ENCODE peak calls at places on chromosome 12, in ten cellular contexts. One of them, this sample, is unnamed.

GRCh38 chr12:58007875-58008274 is 66.5 kb downstream of the ATP23 start:
- DNase-seq in GM06990: no peak
- DNase-seq in posterior vena cava: no peak
- DNase-seq in progenitor cell of endocrine pancreas: no peak
- DNase-seq in D721Med: no peak
- DNase-seq in B cell: no peak
- DNase-seq in frontal cortex: no peak
- DNase-seq in NCI-H2029: no peak
- DNase-seq in fibroblast of pulmonary artery: no peak
- DNase-seq in NCI-H1105 treated with DMSO at 0.1 percent for 48 hours: no peak
- DNase-seq in this sample: no peak

GRCh38 chr12:115149685-115150378 is 465.9 kb upstream of the TBX3 start:
- DNase-seq in posterior vena cava: no peak
- DNase-seq in B cell: no peak
- DNase-seq in frontal cortex: no peak
- DNase-seq in NCI-H1105 treated with DMSO at 0.1 percent for 48 hours: no peak
- DNase-seq in GM06990: no peak
- DNase-seq in fibroblast of pulmonary artery: peak; percentile 82
- DNase-seq in progenitor cell of endocrine pancreas: no peak
- DNase-seq in NCI-H2029: no peak
- DNase-seq in D721Med: no peak
- DNase-seq in this sample: no peak

GRCh38 chr12:49043856-49044258 is 16.7 kb downstream of the KMT2D start:
- DNase-seq in posterior vena cava: peak; percentile 90
- DNase-seq in progenitor cell of endocrine pancreas: peak; percentile 55
- DNase-seq in GM06990: no peak
- DNase-seq in B cell: peak; percentile 81
- DNase-seq in fibroblast of pulmonary artery: peak; percentile 66
- DNase-seq in NCI-H1105 treated with DMSO at 0.1 percent for 48 hours: peak; percentile 2
- DNase-seq in D721Med: peak; percentile 91
- DNase-seq in frontal cortex: peak; percentile 54
- DNase-seq in NCI-H2029: peak; percentile 21
- DNase-seq in this sample: no peak

GRCh38 chr12:84701966-84702365 is 210.6 kb downstream of the SLC6A15 start:
- DNase-seq in B cell: no peak
- DNase-seq in progenitor cell of endocrine pancreas: no peak
- DNase-seq in frontal cortex: no peak
- DNase-seq in NCI-H1105 treated with DMSO at 0.1 percent for 48 hours: no peak
- DNase-seq in fibroblast of pulmonary artery: no peak
- DNase-seq in GM06990: no peak
- DNase-seq in D721Med: no peak
- DNase-seq in NCI-H2029: no peak
- DNase-seq in posterior vena cava: no peak
- DNase-seq in this sample: no peak

GRCh38 chr12:81070846-81071245 is 7.0 kb upstream of the ACSS3 start:
- DNase-seq in progenitor cell of endocrine pancreas: no peak
- DNase-seq in posterior vena cava: no peak
- DNase-seq in NCI-H1105 treated with DMSO at 0.1 percent for 48 hours: no peak
- DNase-seq in GM06990: no peak
- DNase-seq in fibroblast of pulmonary artery: no peak
- DNase-seq in NCI-H2029: no peak
- DNase-seq in B cell: no peak
- DNase-seq in D721Med: no peak
- DNase-seq in frontal cortex: no peak
- DNase-seq in this sample: no peak

GRCh38 chr12:100799770-100800169 is 5.2 kb downstream of the ANO4 start:
- DNase-seq in GM06990: no peak
- DNase-seq in frontal cortex: no peak
- DNase-seq in NCI-H1105 treated with DMSO at 0.1 percent for 48 hours: no peak
- DNase-seq in progenitor cell of endocrine pancreas: no peak
- DNase-seq in B cell: no peak
- DNase-seq in D721Med: no peak
- DNase-seq in NCI-H2029: no peak
- DNase-seq in fibroblast of pulmonary artery: no peak
- DNase-seq in posterior vena cava: no peak
- DNase-seq in this sample: peak; percentile 35

GRCh38 chr12:53967451-53968059 is 5.4 kb upstream of the HOXC11 start:
- DNase-seq in frontal cortex: no peak
- DNase-seq in progenitor cell of endocrine pancreas: no peak
- DNase-seq in fibroblast of pulmonary artery: no peak
- DNase-seq in D721Med: no peak
- DNase-seq in GM06990: no peak
- DNase-seq in B cell: no peak
- DNase-seq in posterior vena cava: peak; percentile 29
- DNase-seq in NCI-H2029: no peak
- DNase-seq in NCI-H1105 treated with DMSO at 0.1 percent for 48 hours: no peak
- DNase-seq in this sample: no peak

GRCh38 chr12:47763481-47764344 is 5.0 kb upstream of the RAPGEF3 start:
- DNase-seq in frontal cortex: no peak
- DNase-seq in D721Med: no peak
- DNase-seq in NCI-H1105 treated with DMSO at 0.1 percent for 48 hours: no peak
- DNase-seq in progenitor cell of endocrine pancreas: no peak
- DNase-seq in fibroblast of pulmonary artery: no peak
- DNase-seq in B cell: peak; percentile 38
- DNase-seq in posterior vena cava: no peak
- DNase-seq in NCI-H2029: no peak
- DNase-seq in GM06990: no peak
- DNase-seq in this sample: no peak

GRCh38 chr12:59891180-59891579 is 295.4 kb downstream of the SLC16A7 start:
- DNase-seq in NCI-H2029: no peak
- DNase-seq in frontal cortex: no peak
- DNase-seq in GM06990: no peak
- DNase-seq in posterior vena cava: no peak
- DNase-seq in NCI-H1105 treated with DMSO at 0.1 percent for 48 hours: no peak
- DNase-seq in B cell: no peak
- DNase-seq in progenitor cell of endocrine pancreas: no peak
- DNase-seq in fibroblast of pulmonary artery: no peak
- DNase-seq in D721Med: no peak
- DNase-seq in this sample: no peak

This sample was measured in hippocampal formation.